ENCODE peak calls at places on chromosomes 1 and 21, in ten cellular contexts. One of them, this sample, is unnamed.

GRCh38 chr21:44828362-44829056 is 10.6 kb upstream of the SUMO3 start:
- DNase-seq in activated CD4-positive, CD25-positive, alpha-beta regulatory T cell: no peak
- DNase-seq in NCI-H1694 treated with DMSO at 0.1 percent for 48 hours: no peak
- DNase-seq in T-helper 9 cell: no peak
- DNase-seq in SW 1271: no peak
- DNase-seq in T-cell: no peak
- DNase-seq in A172: no peak
- DNase-seq in KG1: no peak
- DNase-seq in cardiac septum: no peak
- DNase-seq in substantia nigra: no peak
- DNase-seq in this sample: no peak

GRCh38 chr1:38908821-38909220 is 27.4 kb upstream of the GJA9 start:
- DNase-seq in SW 1271: no peak
- DNase-seq in T-cell: no peak
- DNase-seq in NCI-H1694 treated with DMSO at 0.1 percent for 48 hours: no peak
- DNase-seq in KG1: no peak
- DNase-seq in A172: no peak
- DNase-seq in T-helper 9 cell: no peak
- DNase-seq in substantia nigra: no peak
- DNase-seq in activated CD4-positive, CD25-positive, alpha-beta regulatory T cell: no peak
- DNase-seq in cardiac septum: no peak
- DNase-seq in this sample: no peak

GRCh38 chr1:170729608-170730378 is 65.9 kb downstream of the PRRX1 start:
- DNase-seq in T-cell: no peak
- DNase-seq in activated CD4-positive, CD25-positive, alpha-beta regulatory T cell: no peak
- DNase-seq in KG1: no peak
- DNase-seq in NCI-H1694 treated with DMSO at 0.1 percent for 48 hours: no peak
- DNase-seq in T-helper 9 cell: no peak
- DNase-seq in A172: no peak
- DNase-seq in SW 1271: no peak
- DNase-seq in substantia nigra: no peak
- DNase-seq in cardiac septum: no peak
- DNase-seq in this sample: no peak

GRCh38 chr1:18608534-18608933 is 22.1 kb upstream of the PAX7 start:
- DNase-seq in cardiac septum: no peak
- DNase-seq in NCI-H1694 treated with DMSO at 0.1 percent for 48 hours: no peak
- DNase-seq in T-helper 9 cell: no peak
- DNase-seq in activated CD4-positive, CD25-positive, alpha-beta regulatory T cell: no peak
- DNase-seq in SW 1271: no peak
- DNase-seq in A172: no peak
- DNase-seq in KG1: no peak
- DNase-seq in T-cell: no peak
- DNase-seq in substantia nigra: no peak
- DNase-seq in this sample: no peak

GRCh38 chr1:154770897-154771594 is 99.0 kb downstream of the KCNN3 start:
- DNase-seq in T-helper 9 cell: no peak
- DNase-seq in substantia nigra: no peak
- DNase-seq in T-cell: no peak
- DNase-seq in NCI-H1694 treated with DMSO at 0.1 percent for 48 hours: no peak
- DNase-seq in A172: no peak
- DNase-seq in KG1: no peak
- DNase-seq in SW 1271: no peak
- DNase-seq in cardiac septum: no peak
- DNase-seq in activated CD4-positive, CD25-positive, alpha-beta regulatory T cell: no peak
- DNase-seq in this sample: no peak

GRCh38 chr1:203593723-203594122 is 32.9 kb upstream of the ATP2B4 start:
- DNase-seq in SW 1271: peak
- DNase-seq in A172: no peak
- DNase-seq in NCI-H1694 treated with DMSO at 0.1 percent for 48 hours: no peak
- DNase-seq in cardiac septum: peak
- DNase-seq in KG1: no peak
- DNase-seq in T-helper 9 cell: peak
- DNase-seq in activated CD4-positive, CD25-positive, alpha-beta regulatory T cell: peak
- DNase-seq in T-cell: peak
- DNase-seq in substantia nigra: no peak
- DNase-seq in this sample: peak

GRCh38 chr21:34073749-34074282 is 438 bp downstream of the MRPS6 start:
- DNase-seq in A172: no peak
- DNase-seq in KG1: no peak
- DNase-seq in substantia nigra: peak
- DNase-seq in T-cell: peak
- DNase-seq in SW 1271: no peak
- DNase-seq in activated CD4-positive, CD25-positive, alpha-beta regulatory T cell: peak
- DNase-seq in T-helper 9 cell: peak
- DNase-seq in NCI-H1694 treated with DMSO at 0.1 percent for 48 hours: no peak
- DNase-seq in cardiac septum: no peak
- DNase-seq in this sample: no peak

GRCh38 chr1:221494670-221495069 is 247.2 kb downstream of the DUSP10 start:
- DNase-seq in T-cell: no peak
- DNase-seq in NCI-H1694 treated with DMSO at 0.1 percent for 48 hours: no peak
- DNase-seq in T-helper 9 cell: no peak
- DNase-seq in activated CD4-positive, CD25-positive, alpha-beta regulatory T cell: no peak
- DNase-seq in KG1: no peak
- DNase-seq in cardiac septum: no peak
- DNase-seq in substantia nigra: no peak
- DNase-seq in A172: peak
- DNase-seq in SW 1271: no peak
- DNase-seq in this sample: no peak

GRCh38 chr1:230243583-230244377 is 176.7 kb downstream of the GALNT2 start:
- DNase-seq in T-cell: no peak
- DNase-seq in activated CD4-positive, CD25-positive, alpha-beta regulatory T cell: no peak
- DNase-seq in cardiac septum: no peak
- DNase-seq in KG1: no peak
- DNase-seq in NCI-H1694 treated with DMSO at 0.1 percent for 48 hours: no peak
- DNase-seq in SW 1271: no peak
- DNase-seq in T-helper 9 cell: no peak
- DNase-seq in A172: peak
- DNase-seq in substantia nigra: no peak
- DNase-seq in this sample: no peak

GRCh38 chr1:2554621-2555387 is 1.4 kb upstream of the TNFRSF14 start:
- DNase-seq in A172: no peak
- DNase-seq in activated CD4-positive, CD25-positive, alpha-beta regulatory T cell: no peak
- DNase-seq in T-helper 9 cell: no peak
- DNase-seq in T-cell: peak
- DNase-seq in KG1: no peak
- DNase-seq in cardiac septum: no peak
- DNase-seq in SW 1271: no peak
- DNase-seq in NCI-H1694 treated with DMSO at 0.1 percent for 48 hours: no peak
- DNase-seq in substantia nigra: no peak
- DNase-seq in this sample: no peak

GRCh38 chr1:116008651-116009380 is 32.5 kb downstream of the SLC22A15 start:
- DNase-seq in A172: no peak
- DNase-seq in substantia nigra: peak
- DNase-seq in activated CD4-positive, CD25-positive, alpha-beta regulatory T cell: no peak
- DNase-seq in T-helper 9 cell: no peak
- DNase-seq in SW 1271: no peak
- DNase-seq in NCI-H1694 treated with DMSO at 0.1 percent for 48 hours: no peak
- DNase-seq in KG1: no peak
- DNase-seq in T-cell: no peak
- DNase-seq in cardiac septum: no peak
- DNase-seq in this sample: no peak

GRCh38 chr1:31915438-31915837 is 22.7 kb downstream of the PTP4A2 start:
- DNase-seq in T-cell: no peak
- DNase-seq in A172: no peak
- DNase-seq in cardiac septum: no peak
- DNase-seq in NCI-H1694 treated with DMSO at 0.1 percent for 48 hours: no peak
- DNase-seq in SW 1271: no peak
- DNase-seq in T-helper 9 cell: no peak
- DNase-seq in substantia nigra: no peak
- DNase-seq in activated CD4-positive, CD25-positive, alpha-beta regulatory T cell: no peak
- DNase-seq in KG1: no peak
- DNase-seq in this sample: no peak

GRCh38 chr1:71364236-71364635 is 283.4 kb upstream of the ZRANB2 start:
- DNase-seq in SW 1271: no peak
- DNase-seq in activated CD4-positive, CD25-positive, alpha-beta regulatory T cell: no peak
- DNase-seq in T-helper 9 cell: no peak
- DNase-seq in NCI-H1694 treated with DMSO at 0.1 percent for 48 hours: no peak
- DNase-seq in A172: no peak
- DNase-seq in KG1: no peak
- DNase-seq in T-cell: no peak
- DNase-seq in cardiac septum: no peak
- DNase-seq in substantia nigra: no peak
- DNase-seq in this sample: no peak

GRCh38 chr1:83734411-83734810 is 264.5 kb downstream of the TTLL7 start:
- DNase-seq in activated CD4-positive, CD25-positive, alpha-beta regulatory T cell: no peak
- DNase-seq in SW 1271: no peak
- DNase-seq in T-helper 9 cell: no peak
- DNase-seq in cardiac septum: no peak
- DNase-seq in NCI-H1694 treated with DMSO at 0.1 percent for 48 hours: no peak
- DNase-seq in substantia nigra: no peak
- DNase-seq in A172: no peak
- DNase-seq in T-cell: no peak
- DNase-seq in KG1: no peak
- DNase-seq in this sample: no peak

GRCh38 chr1:224542783-224543440 is 73.2 kb upstream of the CNIH3 start:
- DNase-seq in A172: peak
- DNase-seq in NCI-H1694 treated with DMSO at 0.1 percent for 48 hours: no peak
- DNase-seq in cardiac septum: no peak
- DNase-seq in activated CD4-positive, CD25-positive, alpha-beta regulatory T cell: no peak
- DNase-seq in substantia nigra: no peak
- DNase-seq in T-cell: no peak
- DNase-seq in KG1: no peak
- DNase-seq in SW 1271: peak
- DNase-seq in T-helper 9 cell: no peak
- DNase-seq in this sample: no peak

GRCh38 chr1:161986328-161986727 is 37.3 kb downstream of the OLFML2B start:
- DNase-seq in T-helper 9 cell: no peak
- DNase-seq in T-cell: no peak
- DNase-seq in KG1: no peak
- DNase-seq in substantia nigra: peak
- DNase-seq in NCI-H1694 treated with DMSO at 0.1 percent for 48 hours: no peak
- DNase-seq in activated CD4-positive, CD25-positive, alpha-beta regulatory T cell: no peak
- DNase-seq in A172: no peak
- DNase-seq in SW 1271: no peak
- DNase-seq in cardiac septum: peak
- DNase-seq in this sample: no peak

GRCh38 chr1:54121482-54122130 is 31.2 kb downstream of the CDCP2 start:
- DNase-seq in cardiac septum: no peak
- DNase-seq in substantia nigra: peak
- DNase-seq in NCI-H1694 treated with DMSO at 0.1 percent for 48 hours: peak
- DNase-seq in KG1: peak
- DNase-seq in A172: peak
- DNase-seq in activated CD4-positive, CD25-positive, alpha-beta regulatory T cell: peak
- DNase-seq in SW 1271: no peak
- DNase-seq in T-helper 9 cell: peak
- DNase-seq in T-cell: peak
- DNase-seq in this sample: peak

GRCh38 chr1:167095368-167095767 is 1.5 kb downstream of the STYXL2 start:
- DNase-seq in cardiac septum: no peak
- DNase-seq in substantia nigra: no peak
- DNase-seq in NCI-H1694 treated with DMSO at 0.1 percent for 48 hours: no peak
- DNase-seq in A172: peak
- DNase-seq in SW 1271: no peak
- DNase-seq in T-cell: no peak
- DNase-seq in KG1: peak
- DNase-seq in T-helper 9 cell: no peak
- DNase-seq in activated CD4-positive, CD25-positive, alpha-beta regulatory T cell: no peak
- DNase-seq in this sample: no peak

GRCh38 chr1:77253211-77253610 is 28.6 kb upstream of the AK5 start:
- DNase-seq in cardiac septum: no peak
- DNase-seq in A172: no peak
- DNase-seq in T-helper 9 cell: no peak
- DNase-seq in NCI-H1694 treated with DMSO at 0.1 percent for 48 hours: no peak
- DNase-seq in substantia nigra: no peak
- DNase-seq in KG1: no peak
- DNase-seq in activated CD4-positive, CD25-positive, alpha-beta regulatory T cell: no peak
- DNase-seq in T-cell: no peak
- DNase-seq in SW 1271: no peak
- DNase-seq in this sample: no peak

GRCh38 chr1:213956295-213956770 is 31.4 kb upstream of the PROX1 start:
- DNase-seq in T-helper 9 cell: no peak
- DNase-seq in KG1: no peak
- DNase-seq in A172: no peak
- DNase-seq in SW 1271: no peak
- DNase-seq in cardiac septum: no peak
- DNase-seq in activated CD4-positive, CD25-positive, alpha-beta regulatory T cell: no peak
- DNase-seq in NCI-H1694 treated with DMSO at 0.1 percent for 48 hours: no peak
- DNase-seq in T-cell: no peak
- DNase-seq in substantia nigra: no peak
- DNase-seq in this sample: no peak

GRCh38 chr1:150974580-150975478 is at the start of gene CERS2:
- DNase-seq in activated CD4-positive, CD25-positive, alpha-beta regulatory T cell: peak
- DNase-seq in T-cell: peak
- DNase-seq in KG1: peak
- DNase-seq in A172: peak
- DNase-seq in substantia nigra: peak
- DNase-seq in T-helper 9 cell: peak
- DNase-seq in NCI-H1694 treated with DMSO at 0.1 percent for 48 hours: peak
- DNase-seq in SW 1271: peak
- DNase-seq in cardiac septum: peak
- DNase-seq in this sample: peak

GRCh38 chr1:173878251-173878650 is 10.1 kb downstream of the ZBTB37 start:
- DNase-seq in T-helper 9 cell: no peak
- DNase-seq in T-cell: no peak
- DNase-seq in A172: no peak
- DNase-seq in NCI-H1694 treated with DMSO at 0.1 percent for 48 hours: no peak
- DNase-seq in substantia nigra: no peak
- DNase-seq in cardiac septum: no peak
- DNase-seq in SW 1271: no peak
- DNase-seq in KG1: no peak
- DNase-seq in activated CD4-positive, CD25-positive, alpha-beta regulatory T cell: no peak
- DNase-seq in this sample: no peak

GRCh38 chr1:227883073-227883520 is 64.6 kb downstream of the WNT9A start:
- DNase-seq in activated CD4-positive, CD25-positive, alpha-beta regulatory T cell: no peak
- DNase-seq in KG1: no peak
- DNase-seq in T-cell: no peak
- DNase-seq in NCI-H1694 treated with DMSO at 0.1 percent for 48 hours: no peak
- DNase-seq in A172: no peak
- DNase-seq in T-helper 9 cell: no peak
- DNase-seq in substantia nigra: no peak
- DNase-seq in SW 1271: no peak
- DNase-seq in cardiac septum: peak
- DNase-seq in this sample: no peak

GRCh38 chr1:232227171-232227740 is 402.7 kb downstream of the SIPA1L2 start:
- DNase-seq in NCI-H1694 treated with DMSO at 0.1 percent for 48 hours: peak
- DNase-seq in SW 1271: no peak
- DNase-seq in cardiac septum: no peak
- DNase-seq in activated CD4-positive, CD25-positive, alpha-beta regulatory T cell: no peak
- DNase-seq in T-cell: no peak
- DNase-seq in KG1: no peak
- DNase-seq in substantia nigra: no peak
- DNase-seq in A172: no peak
- DNase-seq in T-helper 9 cell: no peak
- DNase-seq in this sample: no peak

GRCh38 chr1:23149110-23149509 is 19.5 kb downstream of the LUZP1 start:
- DNase-seq in A172: no peak
- DNase-seq in SW 1271: no peak
- DNase-seq in activated CD4-positive, CD25-positive, alpha-beta regulatory T cell: no peak
- DNase-seq in T-cell: no peak
- DNase-seq in KG1: no peak
- DNase-seq in cardiac septum: no peak
- DNase-seq in T-helper 9 cell: no peak
- DNase-seq in NCI-H1694 treated with DMSO at 0.1 percent for 48 hours: no peak
- DNase-seq in substantia nigra: no peak
- DNase-seq in this sample: no peak

GRCh38 chr1:4207183-4207582 is 307.1 kb upstream of the C1orf174 start:
- DNase-seq in cardiac septum: no peak
- DNase-seq in A172: no peak
- DNase-seq in activated CD4-positive, CD25-positive, alpha-beta regulatory T cell: no peak
- DNase-seq in substantia nigra: no peak
- DNase-seq in T-cell: no peak
- DNase-seq in KG1: no peak
- DNase-seq in T-helper 9 cell: no peak
- DNase-seq in NCI-H1694 treated with DMSO at 0.1 percent for 48 hours: no peak
- DNase-seq in SW 1271: no peak
- DNase-seq in this sample: no peak

GRCh38 chr1:223266632-223267172 is 97.3 kb downstream of the SUSD4 start:
- DNase-seq in A172: no peak
- DNase-seq in cardiac septum: no peak
- DNase-seq in NCI-H1694 treated with DMSO at 0.1 percent for 48 hours: no peak
- DNase-seq in T-helper 9 cell: no peak
- DNase-seq in substantia nigra: no peak
- DNase-seq in T-cell: no peak
- DNase-seq in SW 1271: no peak
- DNase-seq in activated CD4-positive, CD25-positive, alpha-beta regulatory T cell: no peak
- DNase-seq in KG1: no peak
- DNase-seq in this sample: no peak

GRCh38 chr1:38029725-38030511 is 16.7 kb downstream of the POU3F1 start:
- DNase-seq in T-cell: peak
- DNase-seq in activated CD4-positive, CD25-positive, alpha-beta regulatory T cell: peak
- DNase-seq in A172: peak
- DNase-seq in T-helper 9 cell: no peak
- DNase-seq in NCI-H1694 treated with DMSO at 0.1 percent for 48 hours: no peak
- DNase-seq in substantia nigra: no peak
- DNase-seq in KG1: no peak
- DNase-seq in SW 1271: no peak
- DNase-seq in cardiac septum: peak
- DNase-seq in this sample: no peak

This sample was measured in Peyer's patch.